ENCODE peak calls at places on chromosomes 11 and 22, in four cellular contexts. P, X, R and G are unnamed samples.

GRCh38 chr11:76243157-76243556 is 36.9 kb upstream of the WNT11 start:
- DNase-seq in X (no peak), R (no peak), P (no peak), G (no peak)

GRCh38 chr11:78210000-78210608 is 21.4 kb downstream of the USP35 start:
- DNase-seq in P (no peak), R (no peak), X (no peak), G (no peak)

GRCh38 chr11:23755076-23755475 is 741.8 kb upstream of the LUZP2 start:
- DNase-seq in R (no peak), X (no peak), P (no peak), G (no peak)

GRCh38 chr11:87722756-87723599 is 452.3 kb downstream of the RAB38 start:
- DNase-seq in X (peak), R (peak), P (peak), G (peak)

GRCh38 chr11:11028017-11028692 is 170.3 kb upstream of the ZBED5 start:
- DNase-seq in X (peak), P (peak), R (peak), G (peak)

GRCh38 chr11:3159296-3160190 is 5.6 kb downstream of the OSBPL5 start:
- DNase-seq in P (no peak), R (peak), X (no peak), G (no peak)

GRCh38 chr11:118677977-118678376 is 1.5 kb downstream of the TREH start:
- DNase-seq in X (no peak), P (no peak), R (no peak), G (no peak)

GRCh38 chr11:45041556-45041955 is 90.9 kb upstream of the TP53I11 start:
- DNase-seq in R (no peak), X (no peak), P (no peak), G (no peak)

GRCh38 chr22:38944653-38945052 is 12.8 kb upstream of the APOBEC3A start:
- DNase-seq in X (no peak), P (no peak), R (no peak), G (no peak)

GRCh38 chr11:96267490-96268010 is 75.4 kb downstream of the MAML2 start:
- DNase-seq in R (peak), X (no peak), P (no peak), G (no peak)

GRCh38 chr22:46688949-46689348 is 49.1 kb downstream of the CERK start:
- DNase-seq in R (no peak), P (no peak), X (no peak), G (no peak)

GRCh38 chr11:33055361-33055760 is 16.0 kb downstream of the TCP11L1 start:
- DNase-seq in R (no peak), X (no peak), P (no peak), G (no peak)

GRCh38 chr22:46783721-46784120 is 21.3 kb downstream of the TBC1D22A start:
- DNase-seq in R (no peak), P (no peak), X (no peak), G (no peak)

GRCh38 chr11:73237471-73238290 is 19.6 kb downstream of the P2RY2 start:
- DNase-seq in P (peak), X (peak), R (peak), G (peak)

GRCh38 chr11:17277024-17277584 is 565 bp downstream of the NUCB2 start:
- DNase-seq in P (peak), R (peak), X (peak), G (no peak)

GRCh38 chr11:59201376-59201775 is 11.4 kb downstream of the MPEG1 start:
- DNase-seq in P (no peak), R (no peak), X (no peak), G (no peak)

GRCh38 chr22:17159504-17159951 is 451 bp upstream of the HDHD5 start:
- DNase-seq in P (peak), R (peak), X (peak), G (peak)

GRCh38 chr11:35582033-35582432 is 36.2 kb upstream of the FJX1 start:
- DNase-seq in P (no peak), X (no peak), R (no peak), G (no peak)

GRCh38 chr11:132987936-132988335 is 544.4 kb downstream of the OPCML start:
- DNase-seq in R (no peak), P (peak), X (no peak), G (no peak)

GRCh38 chr22:27686534-27686933 is 115.0 kb downstream of the MN1 start:
- DNase-seq in P (peak), X (peak), R (peak), G (peak)

GRCh38 chr11:79419120-79419519 is 21.7 kb downstream of the TENM4 start:
- DNase-seq in X (peak), R (no peak), P (peak), G (peak)

GRCh38 chr11:117597083-117597482 is 199.9 kb downstream of the DSCAML1 start:
- DNase-seq in R (peak), P (peak), X (peak), G (peak)

GRCh38 chr11:14179126-14179820 is 179.7 kb downstream of the RRAS2 start:
- DNase-seq in P (peak), X (no peak), R (peak), G (peak)

GRCh38 chr22:36352775-36353507 is 34.8 kb downstream of the MYH9 start:
- DNase-seq in P (peak), X (peak), R (no peak), G (peak)

GRCh38 chr11:108302121-108302785 is 79.4 kb downstream of the ATM start:
- DNase-seq in R (peak), X (no peak), P (peak), G (no peak)

GRCh38 chr22:47784991-47785390 is 1022.5 kb downstream of the TBC1D22A start:
- DNase-seq in X (no peak), R (no peak), P (no peak), G (no peak)

GRCh38 chr11:112523477-112523876 is 262.8 kb upstream of the PLET1 start:
- DNase-seq in R (no peak), P (no peak), X (no peak), G (peak)

GRCh38 chr22:28981818-28982499 is 79.7 kb downstream of the C22orf31 start:
- DNase-seq in R (no peak), X (no peak), P (no peak), G (no peak)

GRCh38 chr11:122099345-122100045 is 16.5 kb downstream of the BLID start:
- DNase-seq in P (peak), X (no peak), R (peak), G (no peak)

GRCh38 chr11:122103366-122103765 is 12.6 kb downstream of the BLID start:
- DNase-seq in P (peak), R (no peak), X (no peak), G (no peak)

GRCh38 chr11:122102426-122102825 is 13.6 kb downstream of the BLID start:
- DNase-seq in X (no peak), P (peak), R (no peak), G (no peak)

GRCh38 chr11:122100222-122101080 is 15.6 kb downstream of the BLID start:
- DNase-seq in R (peak), X (no peak), P (peak), G (peak)

DNA sequence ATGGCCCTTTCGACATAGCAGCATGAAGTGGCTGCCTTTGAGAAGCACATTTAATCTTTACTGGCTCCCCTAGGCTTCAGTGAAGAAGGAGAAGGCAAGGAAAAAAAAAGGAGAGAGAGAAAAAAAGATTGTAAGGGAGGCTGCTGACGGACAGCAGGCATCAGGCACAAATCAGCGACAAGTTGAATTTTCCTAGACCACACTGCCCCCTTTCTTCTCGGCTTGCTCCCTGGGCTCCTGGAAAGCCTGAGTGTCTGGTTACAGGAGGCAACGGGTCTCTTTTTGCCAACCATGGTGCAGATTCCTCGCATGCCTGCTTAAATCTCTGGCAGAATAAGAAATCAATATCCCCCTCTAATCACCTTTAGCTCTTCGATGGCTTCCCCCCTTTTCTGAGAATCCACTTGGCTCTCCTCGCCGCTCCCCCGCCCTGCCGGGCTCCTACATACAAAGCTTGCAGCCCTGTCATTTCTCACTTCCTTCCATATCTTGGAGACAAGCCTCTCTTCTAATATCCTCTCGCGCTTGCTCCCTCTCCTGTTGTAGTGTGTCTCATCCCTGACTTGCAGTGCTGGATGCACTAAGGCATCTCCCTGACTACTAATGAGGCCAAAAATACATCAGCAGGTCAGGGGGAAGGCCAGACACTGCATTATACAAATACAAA is 14.3 kb downstream of the BLID start:
- DNase-seq in X (peak), P (peak), R (peak), G (peak)
- H3K4me3 ChIP-seq in X (peak), P (peak), R (peak), G (peak)

DNA sequence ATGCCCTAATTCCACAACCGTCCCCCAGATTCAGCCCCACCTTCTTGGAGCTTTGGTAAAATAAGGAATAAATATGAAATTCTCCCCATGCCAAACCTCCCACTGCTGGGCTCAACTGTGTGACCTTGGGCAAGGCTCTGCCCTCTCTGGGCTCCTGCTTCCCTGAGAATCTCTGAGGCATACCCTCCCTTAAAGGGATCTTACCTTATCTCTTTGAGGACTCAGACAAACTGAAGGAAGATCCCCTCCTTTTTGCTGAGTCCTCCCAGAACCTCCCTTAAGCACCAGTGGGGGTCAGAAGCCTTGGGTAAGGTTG is 2.7 kb downstream of the CD248 start:
- DNase-seq in X (no peak), R (no peak), P (no peak), G (no peak)
- H3K4me3 ChIP-seq in X (peak), R (peak), P (peak), G (no peak)

GRCh38 chr11:94543695-94544581 is at the start of gene FUT4:
- DNase-seq in R (peak), X (peak), P (peak), G (peak)

GRCh38 chr11:94544582-94544831 is 786 bp downstream of the FUT4 start:
- DNase-seq in P (no peak), R (no peak), X (no peak), G (no peak)

GRCh38 chr11:94545641-94546470 is 2.1 kb downstream of the FUT4 start:
- DNase-seq in R (no peak), X (no peak), P (no peak), G (no peak)

GRCh38 chr11:94546886-94547285 is 3.2 kb downstream of the FUT4 start:
- DNase-seq in P (no peak), R (no peak), X (no peak), G (no peak)

GRCh38 chr11:94544832-94545640 is 1.3 kb downstream of the FUT4 start:
- DNase-seq in R (no peak), X (no peak), P (no peak), G (peak)
- H3K4me3 ChIP-seq in R (peak), X (peak), P (peak), G (peak)

GRCh38 chr22:41862530-41863266 is 29.8 kb downstream of the SREBF2 start:
- DNase-seq in P (no peak), X (no peak), R (no peak), G (no peak)
- H3K4me3 ChIP-seq in P (no peak), X (no peak), R (no peak), G (no peak)

GRCh38 chr22:22449819-22450218 is 58.7 kb downstream of the ZNF280B start:
- DNase-seq in P (no peak), X (no peak), R (no peak), G (no peak)
- H3K4me3 ChIP-seq in P (no peak), X (no peak), R (no peak), G (no peak)

GRCh38 chr22:49633010-49633324 is 194.7 kb downstream of the BRD1 start:
- DNase-seq in X (no peak), R (no peak), P (no peak), G (no peak)
- H3K4me3 ChIP-seq in X (no peak), R (no peak), P (no peak), G (no peak)

GRCh38 chr22:31399211-31400022 is at the start of gene DRG1:
- DNase-seq in P (peak), X (peak), R (peak), G (peak)

GRCh38 chr22:31394326-31394725 is 5.1 kb upstream of the DRG1 start:
- DNase-seq in R (no peak), P (peak), X (peak), G (no peak)

DNA sequence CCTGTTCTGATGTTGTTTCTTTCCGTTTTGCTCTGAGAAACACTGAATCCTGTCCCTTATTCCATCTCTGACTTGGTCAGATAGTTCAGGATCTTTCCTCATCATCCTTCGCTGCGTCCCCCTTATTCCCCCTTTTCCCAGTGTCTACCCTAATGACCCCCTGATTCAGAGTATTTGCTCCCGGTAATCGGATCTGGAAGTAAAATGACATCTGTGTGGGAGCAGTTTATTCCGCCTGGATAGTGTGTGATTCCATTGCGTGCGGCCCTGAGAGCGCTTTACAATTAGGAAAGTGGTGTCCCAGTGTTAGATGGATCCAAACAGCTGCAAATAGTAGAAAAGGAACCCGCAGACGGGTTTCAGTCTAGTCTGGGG is 606 bp downstream of the DRG1 start:
- DNase-seq in P (peak), R (peak), X (peak), G (no peak)
- H3K4me3 ChIP-seq in P (peak), R (peak), X (peak), G (peak)

DNA sequence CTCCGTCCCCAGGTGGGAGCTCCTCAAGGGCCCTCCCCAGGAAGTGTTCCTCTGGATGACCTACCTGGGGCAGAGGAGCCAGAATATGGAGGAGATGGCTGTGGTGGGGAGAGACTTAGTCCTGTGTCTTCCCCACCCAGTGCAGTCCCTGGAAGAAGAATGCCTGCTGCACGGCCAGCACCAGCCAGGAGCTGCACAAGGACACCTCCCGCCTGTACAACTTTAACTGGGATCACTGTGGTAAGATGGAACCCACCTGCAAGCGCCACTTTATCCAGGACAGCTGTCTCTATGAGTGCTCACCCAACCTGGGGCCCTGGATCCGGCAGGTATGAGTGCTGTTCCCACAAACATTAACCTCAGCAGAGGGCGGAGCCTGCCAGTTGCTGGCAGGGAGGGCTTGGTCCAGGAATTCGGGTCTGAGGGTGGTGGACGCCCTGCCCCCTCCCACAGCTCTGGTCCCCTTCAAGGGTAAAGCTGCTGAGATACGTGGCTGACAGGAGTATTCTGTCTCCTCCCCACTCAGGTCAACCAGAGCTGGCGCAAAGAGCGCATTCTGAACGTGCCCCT is 3.4 kb downstream of the FOLR3 start:
- DNase-seq in R (no peak), X (no peak), P (no peak), G (no peak)
- H3K4me3 ChIP-seq in R (no peak), X (no peak), P (no peak), G (no peak)

GRCh38 chr11:57424137-57424801 is 2.7 kb downstream of the SLC43A3 start:
- DNase-seq in R (peak), X (no peak), P (no peak), G (no peak)

GRCh38 chr11:57424802-57425564 is 1.9 kb downstream of the SLC43A3 start:
- DNase-seq in R (peak), X (peak), P (peak), G (peak)

GRCh38 chr11:57426439-57426753 is 525 bp downstream of the SLC43A3 start:
- DNase-seq in X (no peak), P (no peak), R (no peak), G (no peak)

GRCh38 chr11:57426754-57427691 is at the start of gene SLC43A3:
- DNase-seq in R (peak), X (peak), P (peak), G (peak)

GRCh38 chr11:57425565-57426438 is 1.1 kb downstream of the SLC43A3 start:
- DNase-seq in P (peak), R (peak), X (no peak), G (peak)
- H3K4me3 ChIP-seq in P (peak), R (peak), X (peak), G (peak)

GRCh38 chr11:66068923-66069714 is 953 bp upstream of the PACS1 start:
- DNase-seq in R (peak), P (peak), X (peak), G (peak)

GRCh38 chr11:66070604-66071325 is 693 bp downstream of the PACS1 start:
- DNase-seq in R (peak), P (peak), X (no peak), G (peak)

GRCh38 chr11:66068154-66068821 is 1.8 kb upstream of the PACS1 start:
- DNase-seq in X (peak), P (peak), R (peak), G (peak)

GRCh38 chr11:66071326-66071870 is 1.3 kb downstream of the PACS1 start:
- DNase-seq in R (peak), X (no peak), P (peak), G (no peak)

GRCh38 chr11:66069715-66070603 is at the start of gene PACS1:
- DNase-seq in X (peak), P (peak), R (peak), G (peak)
- H3K4me3 ChIP-seq in X (peak), P (peak), R (peak), G (peak)